ENCODE peak calls at places on chromosomes 16 and 17, in nine cellular contexts. One of them, this sample, is unnamed.

GRCh38 chr17:81601525-81602120 is 35.3 kb downstream of the NPLOC4 start:
- DNase-seq in CD8-positive, alpha-beta T cell: peak
- DNase-seq in lower lobe of right lung: no peak
- DNase-seq in progenitor cell of endocrine pancreas: peak
- DNase-seq in ascending aorta: no peak
- DNase-seq in adrenal gland: peak
- DNase-seq in OCI-LY7: peak
- DNase-seq in A549: peak
- DNase-seq in cardiac muscle cell: peak
- DNase-seq in this sample: no peak

GRCh38 chr17:32688221-32688620 is 188.7 kb downstream of the MYO1D start:
- DNase-seq in CD8-positive, alpha-beta T cell: no peak
- DNase-seq in lower lobe of right lung: no peak
- DNase-seq in progenitor cell of endocrine pancreas: no peak
- DNase-seq in ascending aorta: no peak
- DNase-seq in adrenal gland: no peak
- DNase-seq in OCI-LY7: no peak
- DNase-seq in A549: no peak
- DNase-seq in cardiac muscle cell: no peak
- DNase-seq in this sample: no peak

GRCh38 chr17:39012725-39013124 is 45.5 kb upstream of the FBXO47 start:
- DNase-seq in CD8-positive, alpha-beta T cell: no peak
- DNase-seq in lower lobe of right lung: no peak
- DNase-seq in progenitor cell of endocrine pancreas: no peak
- DNase-seq in ascending aorta: no peak
- DNase-seq in adrenal gland: no peak
- DNase-seq in OCI-LY7: no peak
- DNase-seq in A549: no peak
- DNase-seq in cardiac muscle cell: no peak
- DNase-seq in this sample: no peak

GRCh38 chr17:83194761-83195329 is 115.4 kb downstream of the METRNL start:
- DNase-seq in CD8-positive, alpha-beta T cell: no peak
- DNase-seq in lower lobe of right lung: peak
- DNase-seq in progenitor cell of endocrine pancreas: no peak
- DNase-seq in ascending aorta: no peak
- DNase-seq in adrenal gland: peak
- DNase-seq in OCI-LY7: no peak
- DNase-seq in A549: no peak
- DNase-seq in cardiac muscle cell: no peak
- DNase-seq in this sample: peak

GRCh38 chr17:49519781-49520180 is 24.7 kb downstream of the NGFR start:
- DNase-seq in CD8-positive, alpha-beta T cell: no peak
- DNase-seq in lower lobe of right lung: no peak
- DNase-seq in progenitor cell of endocrine pancreas: no peak
- DNase-seq in ascending aorta: no peak
- DNase-seq in adrenal gland: no peak
- DNase-seq in OCI-LY7: no peak
- DNase-seq in A549: no peak
- DNase-seq in cardiac muscle cell: peak
- DNase-seq in this sample: no peak

GRCh38 chr16:30557397-30557949 is 701 bp downstream of the ZNF764 start:
- DNase-seq in CD8-positive, alpha-beta T cell: no peak
- DNase-seq in lower lobe of right lung: no peak
- DNase-seq in progenitor cell of endocrine pancreas: no peak
- DNase-seq in ascending aorta: no peak
- DNase-seq in adrenal gland: no peak
- DNase-seq in OCI-LY7: peak
- DNase-seq in A549: no peak
- DNase-seq in cardiac muscle cell: peak
- DNase-seq in this sample: no peak

GRCh38 chr16:67260426-67261063 is 11.8 kb downstream of the SLC9A5 start:
- DNase-seq in CD8-positive, alpha-beta T cell: no peak
- DNase-seq in lower lobe of right lung: peak
- DNase-seq in progenitor cell of endocrine pancreas: no peak
- DNase-seq in ascending aorta: no peak
- DNase-seq in adrenal gland: peak
- DNase-seq in OCI-LY7: peak
- DNase-seq in A549: peak
- DNase-seq in cardiac muscle cell: peak
- DNase-seq in this sample: no peak

GRCh38 chr17:413016-413350 is 60.4 kb upstream of the RPH3AL start:
- DNase-seq in CD8-positive, alpha-beta T cell: no peak
- DNase-seq in lower lobe of right lung: no peak
- DNase-seq in progenitor cell of endocrine pancreas: no peak
- DNase-seq in ascending aorta: no peak
- DNase-seq in adrenal gland: peak
- DNase-seq in OCI-LY7: no peak
- DNase-seq in A549: no peak
- DNase-seq in cardiac muscle cell: no peak
- DNase-seq in this sample: no peak

GRCh38 chr17:46874906-46875305 is 23.5 kb downstream of the WNT9B start:
- DNase-seq in CD8-positive, alpha-beta T cell: no peak
- DNase-seq in lower lobe of right lung: no peak
- DNase-seq in progenitor cell of endocrine pancreas: no peak
- DNase-seq in ascending aorta: no peak
- DNase-seq in adrenal gland: no peak
- DNase-seq in OCI-LY7: no peak
- DNase-seq in A549: no peak
- DNase-seq in cardiac muscle cell: no peak
- DNase-seq in this sample: no peak

GRCh38 chr16:29972500-29972899 is 1.2 kb upstream of the TAOK2 start:
- DNase-seq in CD8-positive, alpha-beta T cell: no peak
- DNase-seq in lower lobe of right lung: no peak
- DNase-seq in progenitor cell of endocrine pancreas: no peak
- DNase-seq in ascending aorta: no peak
- DNase-seq in adrenal gland: no peak
- DNase-seq in OCI-LY7: no peak
- DNase-seq in A549: no peak
- DNase-seq in cardiac muscle cell: no peak
- DNase-seq in this sample: no peak

GRCh38 chr16:88690341-88691128 is 4.2 kb upstream of the SNAI3 start:
- DNase-seq in CD8-positive, alpha-beta T cell: no peak
- DNase-seq in lower lobe of right lung: peak
- DNase-seq in progenitor cell of endocrine pancreas: no peak
- DNase-seq in ascending aorta: no peak
- DNase-seq in adrenal gland: no peak
- DNase-seq in OCI-LY7: no peak
- DNase-seq in A549: no peak
- DNase-seq in cardiac muscle cell: no peak
- DNase-seq in this sample: no peak

GRCh38 chr17:74390680-74391653 is 23.7 kb downstream of the GPR142 start:
- DNase-seq in CD8-positive, alpha-beta T cell: no peak
- DNase-seq in lower lobe of right lung: no peak
- DNase-seq in progenitor cell of endocrine pancreas: no peak
- DNase-seq in ascending aorta: no peak
- DNase-seq in adrenal gland: no peak
- DNase-seq in OCI-LY7: no peak
- DNase-seq in A549: no peak
- DNase-seq in cardiac muscle cell: no peak
- DNase-seq in this sample: no peak

GRCh38 chr17:8563981-8564602 is 66.4 kb downstream of the MYH10 start:
- DNase-seq in CD8-positive, alpha-beta T cell: no peak
- DNase-seq in lower lobe of right lung: no peak
- DNase-seq in progenitor cell of endocrine pancreas: no peak
- DNase-seq in ascending aorta: no peak
- DNase-seq in adrenal gland: no peak
- DNase-seq in OCI-LY7: no peak
- DNase-seq in A549: no peak
- DNase-seq in cardiac muscle cell: no peak
- DNase-seq in this sample: no peak

GRCh38 chr16:83838151-83838550 is 30.4 kb downstream of the HSBP1 start:
- DNase-seq in CD8-positive, alpha-beta T cell: no peak
- DNase-seq in lower lobe of right lung: no peak
- DNase-seq in progenitor cell of endocrine pancreas: no peak
- DNase-seq in ascending aorta: no peak
- DNase-seq in adrenal gland: no peak
- DNase-seq in OCI-LY7: no peak
- DNase-seq in A549: no peak
- DNase-seq in cardiac muscle cell: no peak
- DNase-seq in this sample: no peak

GRCh38 chr16:10751291-10751697 is 7.7 kb downstream of the NUBP1 start:
- DNase-seq in CD8-positive, alpha-beta T cell: no peak
- DNase-seq in lower lobe of right lung: no peak
- DNase-seq in progenitor cell of endocrine pancreas: no peak
- DNase-seq in ascending aorta: no peak
- DNase-seq in adrenal gland: peak
- DNase-seq in OCI-LY7: no peak
- DNase-seq in A549: no peak
- DNase-seq in cardiac muscle cell: no peak
- DNase-seq in this sample: no peak

GRCh38 chr17:7133916-7134315 is 19.3 kb upstream of the ASGR2 start:
- DNase-seq in CD8-positive, alpha-beta T cell: no peak
- DNase-seq in lower lobe of right lung: no peak
- DNase-seq in progenitor cell of endocrine pancreas: no peak
- DNase-seq in ascending aorta: no peak
- DNase-seq in adrenal gland: no peak
- DNase-seq in OCI-LY7: no peak
- DNase-seq in A549: no peak
- DNase-seq in cardiac muscle cell: no peak
- DNase-seq in this sample: no peak

GRCh38 chr17:7130626-7131467 is 16.2 kb upstream of the ASGR2 start:
- DNase-seq in CD8-positive, alpha-beta T cell: no peak
- DNase-seq in lower lobe of right lung: no peak
- DNase-seq in progenitor cell of endocrine pancreas: no peak
- DNase-seq in ascending aorta: no peak
- DNase-seq in adrenal gland: no peak
- DNase-seq in OCI-LY7: peak
- DNase-seq in A549: no peak
- DNase-seq in cardiac muscle cell: peak
- DNase-seq in this sample: no peak

GRCh38 chr17:7136266-7136877 is 21.8 kb upstream of the ASGR2 start:
- DNase-seq in CD8-positive, alpha-beta T cell: peak
- DNase-seq in lower lobe of right lung: peak
- DNase-seq in progenitor cell of endocrine pancreas: peak
- DNase-seq in ascending aorta: no peak
- DNase-seq in adrenal gland: peak
- DNase-seq in OCI-LY7: peak
- DNase-seq in A549: peak
- DNase-seq in cardiac muscle cell: peak
- DNase-seq in this sample: peak

GRCh38 chr17:7132511-7133094 is 18.0 kb upstream of the ASGR2 start:
- DNase-seq in CD8-positive, alpha-beta T cell: peak
- DNase-seq in lower lobe of right lung: no peak
- DNase-seq in progenitor cell of endocrine pancreas: no peak
- DNase-seq in ascending aorta: no peak
- DNase-seq in adrenal gland: no peak
- DNase-seq in OCI-LY7: peak
- DNase-seq in A549: no peak
- DNase-seq in cardiac muscle cell: peak
- DNase-seq in this sample: peak

GRCh38 chr17:7133424-7133823 is 18.8 kb upstream of the ASGR2 start:
- DNase-seq in CD8-positive, alpha-beta T cell: peak
- DNase-seq in lower lobe of right lung: peak
- DNase-seq in progenitor cell of endocrine pancreas: no peak
- DNase-seq in ascending aorta: no peak
- DNase-seq in adrenal gland: peak
- DNase-seq in OCI-LY7: peak
- DNase-seq in A549: peak
- DNase-seq in cardiac muscle cell: peak
- DNase-seq in this sample: peak
- TF ChIP-seq CTCF in CD8-positive, alpha-beta T cell: peak
- TF ChIP-seq CTCF in lower lobe of right lung: peak
- TF ChIP-seq CTCF in progenitor cell of endocrine pancreas: peak
- TF ChIP-seq CTCF in ascending aorta: no peak
- TF ChIP-seq CTCF in adrenal gland: peak
- TF ChIP-seq CTCF in OCI-LY7: peak
- TF ChIP-seq CTCF in A549: peak
- TF ChIP-seq CTCF in cardiac muscle cell: peak
- TF ChIP-seq CTCF in this sample: no peak

DNA sequence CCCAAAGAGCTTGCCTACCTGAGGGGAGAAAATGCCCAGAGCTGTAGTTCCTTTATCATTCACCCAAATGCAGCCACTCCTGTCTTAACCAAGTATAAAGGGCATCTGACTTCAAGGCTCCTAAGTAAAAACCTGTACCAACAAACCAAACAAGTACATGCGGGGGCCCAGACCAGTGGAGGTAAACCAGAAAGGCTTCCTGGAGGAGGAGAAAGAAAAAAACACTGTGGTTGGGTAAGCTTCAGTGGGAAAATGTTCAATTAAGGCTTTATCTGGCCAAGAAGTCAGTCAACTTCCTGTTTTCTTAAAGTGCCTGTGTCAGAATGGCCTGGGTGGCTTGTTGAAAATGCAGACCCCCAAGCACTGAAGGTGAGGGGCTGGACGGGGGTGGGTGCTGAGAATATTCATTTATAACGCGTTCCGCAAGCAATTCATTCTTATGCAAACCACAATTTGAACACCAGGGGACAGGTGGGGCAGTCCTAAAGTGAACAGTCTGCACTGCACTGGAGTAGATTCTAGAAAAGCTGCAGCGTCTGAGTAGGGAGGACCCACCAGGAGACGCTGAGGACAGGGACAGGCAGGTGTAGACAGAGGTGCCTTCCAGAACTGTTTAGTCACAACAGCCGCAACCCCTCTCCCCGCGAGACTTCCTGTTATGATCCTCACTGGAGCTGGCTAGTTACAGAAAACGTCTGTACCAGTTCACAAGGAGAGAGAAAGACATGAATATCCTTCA is 467.1 kb downstream of the SOX9 start:
- DNase-seq in CD8-positive, alpha-beta T cell: no peak
- DNase-seq in lower lobe of right lung: no peak
- DNase-seq in progenitor cell of endocrine pancreas: no peak
- DNase-seq in ascending aorta: no peak
- DNase-seq in adrenal gland: no peak
- DNase-seq in OCI-LY7: peak
- DNase-seq in A549: peak
- DNase-seq in cardiac muscle cell: peak
- DNase-seq in this sample: no peak
- TF ChIP-seq CTCF in CD8-positive, alpha-beta T cell: no peak
- TF ChIP-seq CTCF in lower lobe of right lung: no peak
- TF ChIP-seq CTCF in progenitor cell of endocrine pancreas: peak
- TF ChIP-seq CTCF in ascending aorta: no peak
- TF ChIP-seq CTCF in adrenal gland: no peak
- TF ChIP-seq CTCF in OCI-LY7: no peak
- TF ChIP-seq CTCF in A549: no peak
- TF ChIP-seq CTCF in cardiac muscle cell: peak
- TF ChIP-seq CTCF in this sample: no peak

DNA sequence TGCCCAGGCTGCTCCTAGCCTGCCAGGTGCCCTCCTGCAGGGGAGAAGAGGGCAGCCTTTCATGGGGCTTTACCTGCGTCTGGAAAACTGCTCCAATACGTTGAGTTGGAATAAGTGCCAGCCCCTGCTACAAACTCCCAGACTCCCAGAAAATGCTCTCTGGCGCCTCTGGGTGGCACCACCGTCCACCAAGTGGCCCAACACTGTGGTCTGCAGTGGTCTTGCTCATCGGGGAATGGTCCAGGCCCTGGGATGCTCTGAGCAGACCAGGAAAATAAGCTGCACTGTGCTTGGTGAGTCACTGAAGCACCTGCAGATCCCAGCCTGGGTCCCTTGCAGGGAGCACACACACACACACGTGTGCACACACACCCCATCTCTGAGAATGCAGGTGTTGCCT is 20.8 kb downstream of the CDIP1 start:
- DNase-seq in CD8-positive, alpha-beta T cell: no peak
- DNase-seq in lower lobe of right lung: no peak
- DNase-seq in progenitor cell of endocrine pancreas: peak
- DNase-seq in ascending aorta: no peak
- DNase-seq in adrenal gland: no peak
- DNase-seq in OCI-LY7: peak
- DNase-seq in A549: peak
- DNase-seq in cardiac muscle cell: peak
- DNase-seq in this sample: no peak
- TF ChIP-seq CTCF in CD8-positive, alpha-beta T cell: no peak
- TF ChIP-seq CTCF in lower lobe of right lung: peak
- TF ChIP-seq CTCF in progenitor cell of endocrine pancreas: peak
- TF ChIP-seq CTCF in ascending aorta: peak
- TF ChIP-seq CTCF in adrenal gland: peak
- TF ChIP-seq CTCF in OCI-LY7: peak
- TF ChIP-seq CTCF in A549: peak
- TF ChIP-seq CTCF in cardiac muscle cell: peak
- TF ChIP-seq CTCF in this sample: no peak

GRCh38 chr17:17985555-17985954 is 12.9 kb downstream of the DRC3 start:
- DNase-seq in CD8-positive, alpha-beta T cell: no peak
- DNase-seq in lower lobe of right lung: no peak
- DNase-seq in progenitor cell of endocrine pancreas: no peak
- DNase-seq in ascending aorta: no peak
- DNase-seq in adrenal gland: no peak
- DNase-seq in OCI-LY7: peak
- DNase-seq in A549: peak
- DNase-seq in cardiac muscle cell: peak
- DNase-seq in this sample: no peak
- TF ChIP-seq CTCF in CD8-positive, alpha-beta T cell: no peak
- TF ChIP-seq CTCF in lower lobe of right lung: no peak
- TF ChIP-seq CTCF in progenitor cell of endocrine pancreas: no peak
- TF ChIP-seq CTCF in ascending aorta: no peak
- TF ChIP-seq CTCF in adrenal gland: peak
- TF ChIP-seq CTCF in OCI-LY7: peak
- TF ChIP-seq CTCF in A549: peak
- TF ChIP-seq CTCF in cardiac muscle cell: peak
- TF ChIP-seq CTCF in this sample: no peak

This sample was measured in activated B cell treated with CpG ODN at 0.5 μM for 24 hours.